ENCODE peak calls at places on chromosomes 3 and 15, in five cellular contexts. D, W, H, T and L are unnamed samples.

GRCh38 chr3:97996988-97997387 is 24.8 kb upstream of the RIOX2 start:
- ATAC-seq in D (no peak), T (no peak), H (no peak), W (no peak), L (no peak)

GRCh38 chr15:78455749-78456148 is 17.7 kb downstream of the IREB2 start:
- ATAC-seq in T (no peak), H (no peak), D (peak), W (peak), L (no peak)

GRCh38 chr3:122066331-122067213 is 11.4 kb downstream of the CD86 start:
- ATAC-seq in H (no peak), D (peak), W (no peak), T (no peak), L (no peak)

GRCh38 chr3:152524198-152525140 is 255.7 kb downstream of the MBNL1 start:
- ATAC-seq in H (peak), W (no peak), D (peak), T (no peak), L (no peak)

GRCh38 chr15:96180062-96180745 is 150.3 kb upstream of the NR2F2 start:
- ATAC-seq in D (no peak), T (no peak), H (no peak), W (peak), L (no peak)

GRCh38 chr15:30921781-30922371 is 18.2 kb downstream of the FAN1 start:
- ATAC-seq in D (no peak), H (no peak), W (peak), T (no peak), L (no peak)

GRCh38 chr15:28125673-28126651 is 26.8 kb upstream of the OCA2 start:
- ATAC-seq in D (peak), T (no peak), H (peak), W (peak), L (no peak)

GRCh38 chr3:188772886-188773285 is 398.9 kb upstream of the TPRG1 start:
- ATAC-seq in W (no peak), H (peak), D (peak), T (no peak), L (no peak)

GRCh38 chr3:8595252-8595934 is 49.2 kb downstream of the SSUH2 start:
- ATAC-seq in T (no peak), H (no peak), D (no peak), W (no peak), L (no peak)

GRCh38 chr3:153760952-153761351 is 360.2 kb upstream of the ARHGEF26 start:
- ATAC-seq in D (no peak), W (no peak), T (no peak), H (no peak), L (no peak)

GRCh38 chr3:11908981-11909698 is 62.5 kb upstream of the TAMM41 start:
- ATAC-seq in W (no peak), T (peak), D (no peak), H (no peak), L (peak)

GRCh38 chr3:134880431-134880830 is 85.4 kb downstream of the EPHB1 start:
- ATAC-seq in W (no peak), D (no peak), H (no peak), T (no peak), L (no peak)

GRCh38 chr15:91407237-91407889 is 307.3 kb downstream of the SV2B start:
- ATAC-seq in W (peak), T (no peak), D (peak), H (no peak), L (no peak)

GRCh38 chr3:48371651-48372376 is at the start of gene FBXW12:
- ATAC-seq in W (no peak), H (no peak), T (no peak), D (no peak), L (no peak)

GRCh38 chr15:73951591-73951990 is 25.3 kb downstream of the LOXL1 start:
- ATAC-seq in W (peak), T (no peak), D (no peak), H (no peak), L (no peak)

GRCh38 chr3:132788299-132788698 is 66.1 kb upstream of the NPHP3 start:
- ATAC-seq in H (peak), D (peak), T (no peak), W (no peak), L (no peak)

GRCh38 chr3:149235599-149236424 is 14.2 kb upstream of the CP start:
- ATAC-seq in D (no peak), W (no peak), H (no peak), T (no peak), L (no peak)

GRCh38 chr15:59313703-59314332 is 58.9 kb downstream of the MYO1E start:
- ATAC-seq in T (no peak), W (peak), D (peak), H (peak), L (peak)

GRCh38 chr15:90836296-90836871 is 32.0 kb upstream of the FURIN start:
- ATAC-seq in T (no peak), D (no peak), H (peak), W (no peak), L (no peak)

GRCh38 chr3:110180733-110181132 is 843.4 kb upstream of the DPPA4 start:
- ATAC-seq in T (no peak), D (peak), W (no peak), H (peak), L (no peak)